ENCODE peak calls at places on chromosomes 4 and X, in eight cellular contexts. One of them, this sample, is unnamed.

GRCh38 chrX:102672876-102673275 is 21.6 kb downstream of the GPRASP1 start:
- DNase-seq in psoas muscle: no peak
- DNase-seq in epithelial cell of prostate: no peak
- DNase-seq in T-helper 1 cell: no peak
- DNase-seq in D341Med: no peak
- DNase-seq in NCI-H2081 treated with DMSO at 0.1 percent for 48 hours: no peak
- DNase-seq in foreskin fibroblast: no peak
- DNase-seq in MCF 10A: no peak
- DNase-seq in this sample: no peak

GRCh38 chrX:128807367-128807766 is 715.9 kb downstream of the SMARCA1 start:
- DNase-seq in psoas muscle: no peak
- DNase-seq in epithelial cell of prostate: no peak
- DNase-seq in T-helper 1 cell: no peak
- DNase-seq in D341Med: no peak
- DNase-seq in NCI-H2081 treated with DMSO at 0.1 percent for 48 hours: no peak
- DNase-seq in foreskin fibroblast: no peak
- DNase-seq in MCF 10A: peak
- DNase-seq in this sample: no peak

GRCh38 chrX:72305286-72306084 is at the start of gene CITED1:
- DNase-seq in psoas muscle: no peak
- DNase-seq in epithelial cell of prostate: no peak
- DNase-seq in T-helper 1 cell: no peak
- DNase-seq in D341Med: peak
- DNase-seq in NCI-H2081 treated with DMSO at 0.1 percent for 48 hours: no peak
- DNase-seq in foreskin fibroblast: no peak
- DNase-seq in MCF 10A: peak
- DNase-seq in this sample: no peak

GRCh38 chr4:96016615-96017299 is 176.9 kb downstream of the PDHA2 start:
- DNase-seq in psoas muscle: no peak
- DNase-seq in epithelial cell of prostate: no peak
- DNase-seq in T-helper 1 cell: no peak
- DNase-seq in D341Med: no peak
- DNase-seq in NCI-H2081 treated with DMSO at 0.1 percent for 48 hours: no peak
- DNase-seq in foreskin fibroblast: no peak
- DNase-seq in MCF 10A: peak
- DNase-seq in this sample: peak

GRCh38 chr4:13403326-13403725 is 80.8 kb downstream of the RAB28 start:
- DNase-seq in psoas muscle: no peak
- DNase-seq in epithelial cell of prostate: no peak
- DNase-seq in T-helper 1 cell: no peak
- DNase-seq in D341Med: no peak
- DNase-seq in NCI-H2081 treated with DMSO at 0.1 percent for 48 hours: no peak
- DNase-seq in foreskin fibroblast: no peak
- DNase-seq in MCF 10A: no peak
- DNase-seq in this sample: no peak

GRCh38 chrX:72295745-72296144 is 10.0 kb downstream of the CITED1 start:
- DNase-seq in psoas muscle: no peak
- DNase-seq in epithelial cell of prostate: no peak
- DNase-seq in T-helper 1 cell: no peak
- DNase-seq in D341Med: no peak
- DNase-seq in NCI-H2081 treated with DMSO at 0.1 percent for 48 hours: no peak
- DNase-seq in foreskin fibroblast: no peak
- DNase-seq in MCF 10A: no peak
- DNase-seq in this sample: no peak

GRCh38 chr4:153034681-153035080 is 98.6 kb downstream of the FHDC1 start:
- DNase-seq in psoas muscle: no peak
- DNase-seq in epithelial cell of prostate: no peak
- DNase-seq in T-helper 1 cell: no peak
- DNase-seq in D341Med: no peak
- DNase-seq in NCI-H2081 treated with DMSO at 0.1 percent for 48 hours: no peak
- DNase-seq in foreskin fibroblast: no peak
- DNase-seq in MCF 10A: no peak
- DNase-seq in this sample: no peak

GRCh38 chr4:186728631-186729271 is 5.1 kb upstream of the FAT1 start:
- DNase-seq in psoas muscle: no peak
- DNase-seq in epithelial cell of prostate: peak
- DNase-seq in T-helper 1 cell: no peak
- DNase-seq in D341Med: no peak
- DNase-seq in NCI-H2081 treated with DMSO at 0.1 percent for 48 hours: no peak
- DNase-seq in foreskin fibroblast: peak
- DNase-seq in MCF 10A: peak
- DNase-seq in this sample: peak

GRCh38 chr4:101337688-101338087 is 9.6 kb downstream of the PPP3CA start:
- DNase-seq in psoas muscle: no peak
- DNase-seq in epithelial cell of prostate: peak
- DNase-seq in T-helper 1 cell: no peak
- DNase-seq in D341Med: no peak
- DNase-seq in NCI-H2081 treated with DMSO at 0.1 percent for 48 hours: no peak
- DNase-seq in foreskin fibroblast: peak
- DNase-seq in MCF 10A: peak
- DNase-seq in this sample: peak

GRCh38 chr4:42678512-42678911 is 21.6 kb upstream of the ATP8A1 start:
- DNase-seq in psoas muscle: no peak
- DNase-seq in epithelial cell of prostate: no peak
- DNase-seq in T-helper 1 cell: no peak
- DNase-seq in D341Med: no peak
- DNase-seq in NCI-H2081 treated with DMSO at 0.1 percent for 48 hours: no peak
- DNase-seq in foreskin fibroblast: no peak
- DNase-seq in MCF 10A: no peak
- DNase-seq in this sample: no peak

GRCh38 chrX:43087825-43088224 is 309.9 kb upstream of the PPP1R2C start:
- DNase-seq in psoas muscle: no peak
- DNase-seq in epithelial cell of prostate: no peak
- DNase-seq in T-helper 1 cell: no peak
- DNase-seq in D341Med: no peak
- DNase-seq in NCI-H2081 treated with DMSO at 0.1 percent for 48 hours: no peak
- DNase-seq in foreskin fibroblast: no peak
- DNase-seq in MCF 10A: no peak
- DNase-seq in this sample: no peak